ENCODE peak calls at places on chromosomes 7 and 10, in six cellular contexts. P is brain microvascular endothelial cell, M is cardiac muscle cell, H is GM23338, Q is left ventricle myocardium inferior, S is fibroblast of lung. V is an unnamed sample.

GRCh38 chr10:17454181-17454800 is at the start of gene ST8SIA6:
- DNase-seq in P (peak; percentile 6), M (peak; percentile 63), H (peak; percentile 78), Q (peak; percentile 41), S (peak; percentile 65), V (peak; percentile 44)

GRCh38 chr7:102974366-102975236 is 61.8 kb downstream of the LRRC17 start:
- DNase-seq in P (no peak), M (no peak), H (peak; percentile 69), Q (no peak), S (no peak), V (no peak)

GRCh38 chr7:48390381-48391327 is 219.4 kb downstream of the ABCA13 start:
- DNase-seq in P (no peak), M (peak; percentile 7), H (no peak), Q (no peak), S (no peak), V (no peak)

GRCh38 chr7:10648289-10648688 is 325.4 kb upstream of the PHF14 start:
- DNase-seq in P (no peak), M (no peak), H (no peak), Q (no peak), S (no peak), V (no peak)

GRCh38 chr10:4498763-4499251 is 327.2 kb upstream of the AKR1E2 start:
- DNase-seq in P (peak; percentile 21), M (peak; percentile 84), H (no peak), Q (no peak), S (peak; percentile 92), V (peak; percentile 42)

GRCh38 chr7:51789494-51789893 is 472.9 kb upstream of the COBL start:
- DNase-seq in P (no peak), M (no peak), H (peak; percentile 70), Q (no peak), S (no peak), V (no peak)

GRCh38 chr7:70208236-70209063 is 610.2 kb downstream of the AUTS2 start:
- DNase-seq in P (peak; percentile 18), M (peak; percentile 9), H (no peak), Q (no peak), S (peak; percentile 69), V (no peak)

GRCh38 chr10:129416136-129416530 is 50.9 kb upstream of the MGMT start:
- DNase-seq in P (no peak), M (no peak), H (no peak), Q (no peak), S (no peak), V (no peak)

GRCh38 chr7:2566890-2567662 is 8.3 kb downstream of the IQCE start:
- DNase-seq in P (no peak), M (no peak), H (no peak), Q (peak; percentile 43), S (no peak), V (no peak)

GRCh38 chr10:125204400-125204799 is 44.0 kb upstream of the CTBP2 start:
- DNase-seq in P (no peak), M (no peak), H (no peak), Q (no peak), S (no peak), V (no peak)

GRCh38 chr10:121221991-121222390 is 370.8 kb downstream of the WDR11 start:
- DNase-seq in P (no peak), M (no peak), H (peak; percentile 12), Q (no peak), S (no peak), V (no peak)

GRCh38 chr10:12531305-12531738 is 182.0 kb downstream of the CAMK1D start:
- DNase-seq in P (peak; percentile 52), M (peak; percentile 20), H (no peak), Q (peak; percentile 65), S (no peak), V (peak; percentile 10)

GRCh38 chr10:24554036-24554435 is 169.7 kb downstream of the ARHGAP21 start:
- DNase-seq in P (no peak), M (no peak), H (no peak), Q (no peak), S (no peak), V (no peak)

GRCh38 chr7:139853576-139854511 is 24.8 kb downstream of the TBXAS1 start:
- DNase-seq in P (peak; percentile 45), M (peak; percentile 95), H (no peak), Q (no peak), S (peak; percentile 54), V (peak; percentile 51)

GRCh38 chr7:83248000-83248399 is 85.3 kb upstream of the PCLO start:
- DNase-seq in P (no peak), M (no peak), H (peak; percentile 12), Q (no peak), S (peak; percentile 24), V (no peak)

GRCh38 chr10:106360870-106361269 is 803.6 kb downstream of the SORCS1 start:
- DNase-seq in P (peak; percentile 53), M (peak; percentile 96), H (no peak), Q (no peak), S (peak; percentile 72), V (peak; percentile 64)

GRCh38 chr10:132463333-132464255 is 66.6 kb downstream of the PWWP2B start:
- DNase-seq in P (no peak), M (no peak), H (no peak), Q (no peak), S (no peak), V (peak; percentile 29)

GRCh38 chr10:29534590-29534989 is 100.2 kb downstream of the SVIL start:
- DNase-seq in P (no peak), M (no peak), H (no peak), Q (no peak), S (peak; percentile 9), V (no peak)

GRCh38 chr10:73650537-73651331 is 5.1 kb downstream of the SYNPO2L start:
- DNase-seq in P (peak; percentile 90), M (peak; percentile 50), H (no peak), Q (peak; percentile 77), S (peak; percentile 86), V (no peak)

DNA sequence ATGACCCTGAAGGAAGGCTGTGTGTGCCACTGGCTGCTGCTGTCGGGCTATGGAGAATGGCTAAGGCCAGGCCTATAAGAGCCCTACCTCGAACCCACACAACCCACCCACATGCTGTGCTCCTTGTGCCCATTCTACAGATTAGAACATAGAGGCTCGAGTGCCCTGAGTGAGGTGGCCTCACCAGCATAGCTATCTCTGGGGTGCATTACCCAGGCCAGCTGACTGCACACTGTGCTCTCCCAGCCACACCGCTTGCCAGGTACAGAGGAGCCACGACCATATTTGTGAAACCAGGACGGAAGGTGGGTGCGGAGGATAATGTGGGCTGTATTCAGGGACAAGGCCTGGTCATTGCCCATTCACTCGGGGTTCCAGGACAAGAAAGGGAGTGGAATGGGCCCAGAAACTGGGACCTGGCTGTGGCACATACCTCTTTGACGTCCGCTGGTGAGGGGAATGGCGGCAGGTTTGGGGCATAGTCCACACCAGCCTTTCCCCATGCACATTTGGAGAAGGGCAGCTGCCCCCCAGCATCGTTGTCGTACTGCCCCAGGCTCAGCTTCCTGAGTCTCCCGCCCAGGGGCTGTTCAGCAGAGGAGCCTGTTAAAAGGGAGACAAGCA is 236.0 kb downstream of the TNS3 start:
- DNase-seq in P (no peak), M (no peak), H (no peak), Q (no peak), S (no peak), V (no peak)
- H3K36me3 ChIP-seq in P (peaks cover 29% of the 10 kb centered on the region), M (no peaks in the 10 kb centered on the region), H (no peaks in the 10 kb centered on the region), Q (peaks cover 11% of the 10 kb centered on the region), S (peaks cover 10% of the 10 kb centered on the region), V (peaks cover 10% of the 10 kb centered on the region)

DNA sequence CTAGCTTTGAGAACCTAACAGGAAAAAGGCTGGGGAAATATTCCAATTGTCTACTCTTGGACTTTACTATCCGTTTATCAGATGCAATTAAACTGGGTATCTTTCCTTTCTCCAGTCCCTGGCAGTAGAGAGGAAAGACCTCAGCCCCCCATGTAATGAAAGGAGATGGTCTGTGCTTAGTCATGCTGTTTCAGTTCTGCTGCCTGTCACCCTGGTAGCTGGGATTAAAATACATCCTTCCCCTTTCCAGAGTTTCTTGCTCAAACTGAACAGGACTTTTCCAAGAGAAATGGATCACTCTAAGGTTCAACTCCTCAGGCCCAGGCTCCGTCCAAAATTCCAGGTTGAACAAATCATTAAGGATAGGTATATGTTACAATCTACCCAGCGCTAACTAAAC is 202.9 kb downstream of the PTEN start:
- DNase-seq in P (no peak), M (no peak), H (no peak), Q (no peak), S (no peak), V (no peak)
- H3K4me3 ChIP-seq in P (no peak overlapping the region), M (no peak overlapping the region), H (no peak overlapping the region), Q (no peak overlapping the region), S (no peak overlapping the region), V (no peak overlapping the region)

GRCh38 chr7:135578569-135578968 is 20.9 kb downstream of the NUP205 start:
- DNase-seq in P (no peak), M (no peak), H (no peak), Q (no peak), S (no peak), V (no peak)

GRCh38 chr7:135575296-135575695 is 17.6 kb downstream of the NUP205 start:
- DNase-seq in P (no peak), M (no peak), H (no peak), Q (no peak), S (no peak), V (no peak)

GRCh38 chr7:135571834-135572233 is 14.1 kb downstream of the NUP205 start:
- DNase-seq in P (no peak), M (no peak), H (no peak), Q (no peak), S (no peak), V (no peak)

DNA sequence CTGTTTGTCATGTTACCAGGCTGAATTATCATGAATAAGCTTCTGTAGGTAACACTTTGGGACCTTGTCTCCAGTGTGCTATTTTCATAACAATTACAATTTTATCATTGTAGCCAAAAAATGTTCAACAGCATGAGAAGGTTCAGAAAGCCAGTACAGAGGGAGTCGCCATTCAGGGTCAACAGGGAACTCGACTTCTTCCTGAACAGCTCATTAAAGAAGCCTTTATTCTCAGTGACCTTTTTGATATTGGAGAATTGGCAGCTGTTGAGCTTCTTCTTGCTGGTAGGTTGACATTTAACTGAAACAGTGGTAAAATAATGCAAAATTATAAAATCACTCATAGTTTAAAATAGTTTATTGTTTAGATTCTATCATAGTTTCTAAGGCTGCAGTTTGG is 15.8 kb downstream of the NUP205 start:
- DNase-seq in P (no peak), M (no peak), H (no peak), Q (no peak), S (no peak), V (no peak)
- H3K36me3 ChIP-seq in P (peaks cover 19% of the 10 kb centered on the region), M (peaks cover 53% of the 10 kb centered on the region), H (peaks cover 74% of the 10 kb centered on the region), Q (peaks cover 69% of the 10 kb centered on the region), S (peaks cover 6% of the 10 kb centered on the region), V (peaks cover 30% of the 10 kb centered on the region)

GRCh38 chr7:157792954-157793353 is 456.1 kb downstream of the DNAJB6 start:
- DNase-seq in P (no peak), M (no peak), H (no peak), Q (no peak), S (no peak), V (no peak)

GRCh38 chr7:157789942-157790341 is 453.1 kb downstream of the DNAJB6 start:
- DNase-seq in P (no peak), M (no peak), H (no peak), Q (no peak), S (no peak), V (no peak)

GRCh38 chr7:157791666-157792065 is 454.9 kb downstream of the DNAJB6 start:
- DNase-seq in P (no peak), M (no peak), H (no peak), Q (no peak), S (no peak), V (no peak)

GRCh38 chr7:157792241-157792950 is 455.6 kb downstream of the DNAJB6 start:
- DNase-seq in P (no peak), M (no peak), H (no peak), Q (no peak), S (no peak), V (no peak)

DNA sequence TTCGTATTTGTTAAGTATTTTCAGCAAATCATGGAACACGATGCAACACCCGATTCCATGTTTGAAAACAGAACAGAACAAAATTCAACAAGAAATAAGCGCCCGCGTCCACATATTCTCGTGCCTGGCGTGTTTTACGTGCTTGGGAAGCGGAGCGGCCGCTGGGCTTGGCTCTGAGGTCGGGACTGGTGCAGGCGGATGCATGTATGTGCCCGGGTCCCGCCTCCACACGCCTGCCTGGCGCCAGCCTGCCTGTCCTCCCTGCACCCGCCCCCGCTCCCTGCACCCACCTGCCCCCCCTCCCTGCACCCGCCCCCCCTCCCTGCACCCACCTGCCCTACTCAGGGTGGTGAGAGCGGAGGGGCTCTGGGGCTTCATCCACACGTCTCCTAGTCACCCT is 454.5 kb downstream of the DNAJB6 start:
- DNase-seq in P (no peak), M (no peak), H (no peak), Q (no peak), S (no peak), V (peak; percentile 55)
- H3K4me3 ChIP-seq in P (no peak overlapping the region), M (no peak overlapping the region), H (no peak overlapping the region), Q (no peak overlapping the region), S (no peak overlapping the region), V (no peak overlapping the region)